ENCODE peak calls at places on chromosomes 1 and 21, in four cellular contexts. B is naive B cell; I is stimulated activated CD4-positive, alpha-beta T cell treated with anti-CD3 and anti-CD28 coated beads, TNF-alpha, amount 100 ng/mL, for 48 hours; V is HCEC 1CT. K is an unnamed sample.

GRCh38 chr1:232899278-232899677 is 51.1 kb upstream of the NTPCR start:
- DNase-seq in B (no peak), I (no peak), V (no peak), K (no peak)

GRCh38 chr1:212281589-212281988 is 3.6 kb upstream of the PPP2R5A start:
- DNase-seq in B (no peak), I (no peak), V (peak; percentile 74), K (no peak)

GRCh38 chr21:15943009-15943666 is 213.4 kb downstream of the USP25 start:
- DNase-seq in B (no peak), I (no peak), V (peak; percentile 38), K (no peak)

GRCh38 chr1:208974721-208975120 is 608.8 kb upstream of the CAMK1G start:
- DNase-seq in B (no peak), I (no peak), V (no peak), K (no peak)

GRCh38 chr1:22915816-22916468 is 56.7 kb downstream of the LACTBL1 start:
- DNase-seq in B (no peak), I (no peak), V (no peak), K (no peak)

GRCh38 chr21:33070921-33071877 is 1.3 kb downstream of the OLIG1 start:
- DNase-seq in B (no peak), I (no peak), V (peak; percentile 14), K (no peak)

GRCh38 chr1:154806333-154806732 is 63.7 kb downstream of the KCNN3 start:
- DNase-seq in B (no peak), I (no peak), V (no peak), K (no peak)

GRCh38 chr1:175572932-175573871 is 170.2 kb downstream of the TNR start:
- DNase-seq in B (no peak), I (no peak), V (no peak), K (no peak)

GRCh38 chr1:225603538-225604354 is 49.2 kb downstream of the ENAH start:
- DNase-seq in B (no peak), I (no peak), V (peak; percentile 73), K (no peak)

GRCh38 chr1:228085287-228085926 is 2.9 kb downstream of the ARF1 start:
- DNase-seq in B (no peak), I (no peak), V (peak; percentile 87), K (no peak)

GRCh38 chr1:33438364-33439145 is 7.7 kb upstream of the PHC2 start:
- DNase-seq in B (no peak), I (no peak), V (no peak), K (no peak)

GRCh38 chr1:32255072-32256071 is 4.3 kb downstream of the LCK start:
- DNase-seq in B (no peak), I (no peak), V (no peak), K (no peak)

GRCh38 chr1:174800951-174801350 is 198.8 kb upstream of the CACYBP start:
- DNase-seq in B (no peak), I (no peak), V (no peak), K (no peak)

GRCh38 chr1:110316735-110317134 is 22.4 kb upstream of the RBM15 start:
- DNase-seq in B (no peak), I (no peak), V (no peak), K (no peak)

GRCh38 chr1:24472527-24473251 is 29.9 kb upstream of the RCAN3 start:
- DNase-seq in B (no peak), I (no peak), V (no peak), K (peak; percentile 57)

GRCh38 chr1:236280438-236281285 is 1.1 kb downstream of the ERO1B start:
- DNase-seq in B (peak; percentile 22), I (no peak), V (no peak), K (peak; percentile 85)

GRCh38 chr1:198656500-198656932 is 17.7 kb downstream of the PTPRC start:
- DNase-seq in B (peak; percentile 56), I (no peak), V (no peak), K (peak; percentile 22)

GRCh38 chr1:180182721-180183311 is 28.1 kb downstream of the QSOX1 start:
- DNase-seq in B (no peak), I (no peak), V (no peak), K (no peak)

GRCh38 chr21:45996311-45997204 is 15.0 kb downstream of the COL6A1 start:
- DNase-seq in B (no peak), I (no peak), V (no peak), K (no peak)

GRCh38 chr1:207847116-207847515 is 63.8 kb downstream of the CD34 start:
- DNase-seq in B (no peak), I (no peak), V (peak; percentile 86), K (no peak)

GRCh38 chr1:6591644-6592043 is 11.0 kb downstream of the KLHL21 start:
- DNase-seq in B (no peak), I (no peak), V (no peak), K (no peak)

GRCh38 chr1:205510308-205510950 is 6.0 kb downstream of the CDK18 start:
- DNase-seq in B (no peak), I (no peak), V (no peak), K (peak; percentile 32)

GRCh38 chr1:67281246-67281645 is 26.4 kb upstream of the IL12RB2 start:
- DNase-seq in B (no peak), I (no peak), V (no peak), K (no peak)

GRCh38 chr1:227312364-227313025 is 5.8 kb downstream of the CDC42BPA start:
- DNase-seq in B (no peak), I (no peak), V (peak; percentile 15), K (no peak)

GRCh38 chr1:905811-906531 is 17.8 kb upstream of the SAMD11 start:
- DNase-seq in B (no peak), I (no peak), V (no peak), K (no peak)

GRCh38 chr21:29175408-29176147 is 45.1 kb downstream of the MAP3K7CL start:
- DNase-seq in B (no peak), I (no peak), V (peak; percentile 34), K (no peak)

GRCh38 chr1:37288900-37289299 is 185.5 kb upstream of the ZC3H12A start:
- DNase-seq in B (peak; percentile 84), I (no peak), V (no peak), K (no peak)

GRCh38 chr21:45384656-45385548 is 20.1 kb upstream of the COL18A1 start:
- DNase-seq in B (no peak), I (no peak), V (no peak), K (no peak)

GRCh38 chr1:2339206-2340085 is 51.9 kb downstream of the MORN1 start:
- DNase-seq in B (no peak), I (no peak), V (no peak), K (no peak)

GRCh38 chr1:156075775-156076204 is 6.5 kb downstream of the MEX3A start:
- DNase-seq in B (no peak), I (no peak), V (no peak), K (no peak)

K was measured in thyroid gland.